ENCODE peak calls at places on chromosome 1, in nine cellular contexts. D, Q, V, R, S, I, O, E and J are unnamed samples.

GRCh38 chr1:27862671-27863551 is 9.4 kb upstream of the THEMIS2 start:
- DNase-seq in R (peak), E (no peak), O (peak), Q (peak), I (no peak), D (no peak), V (no peak), S (peak), J (no peak)

GRCh38 chr1:39539252-39539790 is 37.3 kb downstream of the PABPC4 start:
- DNase-seq in I (no peak), O (peak), S (peak), E (peak), V (peak), Q (peak), R (peak), D (no peak), J (peak)

GRCh38 chr1:157390646-157391045 is 161.7 kb downstream of the FCRL5 start:
- DNase-seq in E (no peak), D (no peak), R (peak), V (no peak), Q (peak), S (peak), O (no peak), I (no peak), J (no peak)

GRCh38 chr1:11782127-11782708 is 20.2 kb downstream of the C1orf167 start:
- DNase-seq in I (no peak), O (no peak), E (no peak), Q (no peak), S (no peak), D (no peak), V (no peak), R (no peak), J (no peak)

GRCh38 chr1:75438355-75438754 is 172.6 kb downstream of the SLC44A5 start:
- DNase-seq in V (no peak), Q (no peak), O (no peak), I (no peak), S (peak), D (no peak), E (no peak), R (no peak), J (no peak)

GRCh38 chr1:241677171-241677570 is 25.1 kb downstream of the WDR64 start:
- DNase-seq in Q (no peak), S (no peak), E (no peak), I (no peak), O (peak), V (no peak), D (no peak), R (no peak), J (no peak)

GRCh38 chr1:220876511-220877347 is 2.5 kb upstream of the HLX start:
- DNase-seq in Q (no peak), E (no peak), V (no peak), I (no peak), S (no peak), O (peak), R (no peak), D (no peak), J (peak)

GRCh38 chr1:43691871-43692815 is 15.2 kb upstream of the ST3GAL3 start:
- DNase-seq in I (no peak), Q (no peak), E (peak), O (no peak), S (no peak), R (no peak), V (no peak), D (no peak), J (no peak)

GRCh38 chr1:21200767-21201166 is 24.1 kb upstream of the EIF4G3 start:
- DNase-seq in D (no peak), S (peak), R (peak), Q (no peak), V (no peak), E (no peak), O (no peak), I (no peak), J (no peak)

GRCh38 chr1:1796466-1796865 is 18.2 kb upstream of the NADK start:
- DNase-seq in I (no peak), S (no peak), Q (no peak), O (no peak), E (no peak), D (no peak), R (no peak), V (no peak), J (no peak)

GRCh38 chr1:40924767-40925166 is 54.7 kb upstream of the CTPS1 start:
- DNase-seq in I (no peak), S (no peak), D (no peak), Q (no peak), O (no peak), E (no peak), R (no peak), V (no peak), J (no peak)

GRCh38 chr1:151918156-151918555 is 8.8 kb upstream of the THEM4 start:
- DNase-seq in Q (no peak), O (no peak), I (no peak), D (no peak), E (no peak), V (no peak), R (no peak), S (no peak), J (no peak)

GRCh38 chr1:193185861-193186714 is at the start of gene B3GALT2:
- DNase-seq in S (no peak), Q (no peak), O (no peak), E (peak), R (peak), V (peak), I (no peak), D (peak), J (no peak)

GRCh38 chr1:117313555-117313954 is 53.7 kb upstream of the MAN1A2 start:
- DNase-seq in V (no peak), S (no peak), O (no peak), Q (no peak), E (no peak), D (no peak), R (no peak), I (no peak), J (no peak)